ENCODE peak calls at places on chromosomes 7 and 10, in six cellular contexts. K is lower lobe of right lung, B is uterus, J is A549, Q is right lobe of liver, S is endothelial cell of umbilical vein. A is an unnamed sample. For H3K4me1, the result is how much of the 10 kb centered on the place peaks cover.

GRCh38 chr7:366171-366916 is 76.4 kb downstream of the FOXL3 start:
- DNase-seq in Q (no peak), B (no peak), K (peak), S (peak), J (no peak), A (peak)

GRCh38 chr7:1646957-1647891 is 22.9 kb upstream of the ELFN1 start:
- DNase-seq in Q (peak), S (no peak), K (peak), B (no peak), J (no peak), A (peak)

GRCh38 chr7:45681596-45682357 is 107.6 kb downstream of the ADCY1 start:
- DNase-seq in Q (no peak), S (no peak), J (no peak), K (no peak), B (no peak), A (peak)

GRCh38 chr10:128286413-128287097 is 160.3 kb upstream of the MKI67 start:
- DNase-seq in S (no peak), K (no peak), Q (no peak), B (no peak), J (no peak), A (no peak)

GRCh38 chr7:158911734-158912133 is 55.4 kb downstream of the DYNC2I1 start:
- DNase-seq in B (no peak), J (no peak), S (no peak), Q (no peak), K (no peak), A (no peak)

GRCh38 chr7:75979361-75980125 is 14.9 kb downstream of the TMEM120A start:
- DNase-seq in B (peak), S (no peak), J (no peak), Q (no peak), K (no peak), A (peak)

GRCh38 chr10:48939790-48940325 is at the start of gene LRRC18:
- DNase-seq in B (no peak), J (no peak), K (no peak), Q (no peak), S (no peak), A (no peak)

GRCh38 chr7:158244430-158244829 is 343.2 kb downstream of the PTPRN2 start:
- DNase-seq in S (no peak), J (no peak), B (no peak), Q (no peak), K (no peak), A (no peak)

GRCh38 chr7:76057103-76057812 is 9.4 kb downstream of the MDH2 start:
- DNase-seq in B (no peak), J (no peak), S (no peak), Q (peak), K (no peak), A (no peak)

GRCh38 chr10:122344741-122345258 is 29.7 kb upstream of the PLEKHA1 start:
- DNase-seq in B (no peak), K (no peak), J (no peak), Q (no peak), S (peak), A (no peak)

GRCh38 chr7:39919646-39920045 is 30.4 kb upstream of the CDK13 start:
- DNase-seq in S (no peak), Q (peak), K (no peak), B (no peak), J (no peak), A (no peak)

GRCh38 chr7:20249924-20250323 is 32.7 kb upstream of the MACC1 start:
- DNase-seq in S (no peak), Q (no peak), K (no peak), B (no peak), J (no peak), A (no peak)

GRCh38 chr7:2757904-2758672 is 70.1 kb downstream of the AMZ1 start:
- DNase-seq in Q (no peak), B (peak), J (peak), S (peak), K (no peak), A (peak)

GRCh38 chr7:84389242-84389641 is 194.7 kb upstream of the SEMA3A start:
- DNase-seq in K (no peak), B (no peak), Q (no peak), S (no peak), J (no peak), A (no peak)

GRCh38 chr7:92590711-92591310 is 621 bp upstream of the FAM133B start:
- DNase-seq in Q (no peak), K (peak), J (no peak), S (no peak), B (no peak), A (no peak)

GRCh38 chr7:35697414-35698175 is 2.7 kb upstream of the HERPUD2 start:
- DNase-seq in J (peak), B (no peak), Q (no peak), K (no peak), S (peak), A (no peak)

GRCh38 chr7:141590666-141591065 is 39.5 kb downstream of the AGK start:
- DNase-seq in J (peak), S (no peak), K (no peak), B (no peak), Q (no peak), A (no peak)

GRCh38 chr7:138493535-138493934 is 33.5 kb downstream of the TRIM24 start:
- DNase-seq in J (no peak), B (no peak), S (no peak), Q (no peak), K (no peak), A (no peak)

GRCh38 chr10:49091450-49092210 is 23.7 kb downstream of the VSTM4 start:
- DNase-seq in J (no peak), B (no peak), Q (no peak), S (no peak), K (no peak), A (no peak)

GRCh38 chr10:48455055-48455391 is 148.5 kb downstream of the MAPK8 start:
- DNase-seq in J (no peak), S (no peak), K (no peak), B (no peak), Q (no peak), A (no peak)

GRCh38 chr10:62769574-62770242 is 34.8 kb upstream of the ADO start:
- DNase-seq in J (peak), K (no peak), S (no peak), B (no peak), Q (no peak), A (no peak)

GRCh38 chr10:99595770-99596465 is 24.3 kb downstream of the SLC25A28 start:
- DNase-seq in J (peak), Q (no peak), S (no peak), B (no peak), K (no peak), A (no peak)

GRCh38 chr7:73766556-73767229 is 3.4 kb downstream of the CLDN3 start:
- DNase-seq in J (no peak), S (no peak), Q (peak), K (no peak), B (no peak), A (no peak)

GRCh38 chr7:116548506-116548905 is 23.7 kb downstream of the CAV1 start:
- DNase-seq in Q (no peak), S (no peak), J (no peak), K (no peak), B (no peak), A (no peak)
- H3K4me1 ChIP-seq in Q (under half), S (under half), J (under half), K (under half), B (under half), A (under half)

GRCh38 chr10:32951111-32951510 is 6.9 kb downstream of the ITGB1 start:
- DNase-seq in Q (no peak), S (no peak), K (no peak), J (peak), B (no peak), A (no peak)

GRCh38 chr10:32954080-32954479 is 4.0 kb downstream of the ITGB1 start:
- DNase-seq in J (peak), B (no peak), K (no peak), S (no peak), Q (no peak), A (no peak)

GRCh38 chr10:32952094-32952493 is 5.9 kb downstream of the ITGB1 start:
- DNase-seq in S (no peak), J (no peak), B (no peak), K (no peak), Q (no peak), A (no peak)

GRCh38 chr10:32953277-32953927 is 4.6 kb downstream of the ITGB1 start:
- DNase-seq in Q (no peak), B (no peak), S (no peak), J (peak), K (no peak), A (no peak)

GRCh38 chr10:32952541-32953276 is 5.3 kb downstream of the ITGB1 start:
- DNase-seq in J (no peak), Q (no peak), K (no peak), B (no peak), S (no peak), A (no peak)
- H3K4me1 ChIP-seq in J (half or more), Q (under half), K (half or more), B (under half), S (half or more), A (under half)

GRCh38 chr10:68135922-68136718 is 26.8 kb downstream of the MYPN start:
- DNase-seq in S (peak), J (peak), B (no peak), Q (no peak), K (no peak), A (no peak)

GRCh38 chr10:68133553-68133952 is 24.3 kb downstream of the MYPN start:
- DNase-seq in Q (no peak), J (no peak), S (peak), K (no peak), B (no peak), A (no peak)

GRCh38 chr10:68135362-68135761 is 26.1 kb downstream of the MYPN start:
- DNase-seq in K (no peak), B (no peak), J (no peak), S (peak), Q (no peak), A (no peak)

GRCh38 chr10:68127995-68128394 is 18.7 kb downstream of the MYPN start:
- DNase-seq in S (no peak), J (no peak), K (no peak), Q (no peak), B (no peak), A (no peak)

DNA sequence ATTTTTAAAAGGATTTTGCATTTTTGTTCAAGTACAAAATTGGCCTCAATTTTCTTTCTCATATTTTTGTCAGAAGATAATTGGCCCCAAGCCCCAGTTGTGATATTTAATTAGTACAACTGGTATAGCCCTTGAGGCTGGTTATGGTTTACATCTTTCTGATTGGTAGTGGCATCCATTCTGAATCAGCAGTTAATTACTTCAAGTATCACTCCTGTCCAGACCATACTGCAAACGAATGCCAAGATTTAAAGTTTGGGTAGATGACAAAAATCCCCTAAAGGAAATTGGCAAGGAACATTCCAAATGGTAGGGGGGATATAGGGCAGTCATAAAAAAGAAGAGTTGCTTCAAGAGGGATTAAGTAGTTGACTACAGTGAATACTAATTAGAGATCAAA is 23.1 kb downstream of the MYPN start:
- DNase-seq in J (no peak), S (no peak), B (no peak), Q (no peak), K (no peak), A (no peak)
- H3K4me1 ChIP-seq in J (under half), S (under half), B (under half), Q (under half), K (under half), A (under half)

DNA sequence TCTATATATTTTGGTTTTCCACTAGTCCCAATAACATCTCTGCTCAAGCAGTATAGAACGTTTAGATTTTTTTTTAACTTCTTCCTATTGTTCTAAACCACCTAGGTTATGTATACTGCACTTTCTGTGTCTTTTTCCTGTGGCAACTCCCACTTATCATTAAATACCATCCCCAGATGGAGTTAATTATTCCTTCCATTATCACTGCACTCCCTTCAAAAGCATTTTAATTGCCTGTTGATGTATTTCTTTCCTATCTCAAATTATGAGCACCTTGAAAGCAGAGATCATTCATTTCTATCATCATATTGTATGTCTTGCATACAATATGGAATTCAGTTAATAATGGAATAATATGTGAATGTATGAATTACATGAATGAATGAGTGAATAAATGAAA is 148.0 kb downstream of the HGF start:
- DNase-seq in S (no peak), K (no peak), Q (no peak), B (no peak), J (no peak), A (no peak)
- H3K4me1 ChIP-seq in S (under half), K (under half), Q (under half), B (under half), J (under half), A (under half)

DNA sequence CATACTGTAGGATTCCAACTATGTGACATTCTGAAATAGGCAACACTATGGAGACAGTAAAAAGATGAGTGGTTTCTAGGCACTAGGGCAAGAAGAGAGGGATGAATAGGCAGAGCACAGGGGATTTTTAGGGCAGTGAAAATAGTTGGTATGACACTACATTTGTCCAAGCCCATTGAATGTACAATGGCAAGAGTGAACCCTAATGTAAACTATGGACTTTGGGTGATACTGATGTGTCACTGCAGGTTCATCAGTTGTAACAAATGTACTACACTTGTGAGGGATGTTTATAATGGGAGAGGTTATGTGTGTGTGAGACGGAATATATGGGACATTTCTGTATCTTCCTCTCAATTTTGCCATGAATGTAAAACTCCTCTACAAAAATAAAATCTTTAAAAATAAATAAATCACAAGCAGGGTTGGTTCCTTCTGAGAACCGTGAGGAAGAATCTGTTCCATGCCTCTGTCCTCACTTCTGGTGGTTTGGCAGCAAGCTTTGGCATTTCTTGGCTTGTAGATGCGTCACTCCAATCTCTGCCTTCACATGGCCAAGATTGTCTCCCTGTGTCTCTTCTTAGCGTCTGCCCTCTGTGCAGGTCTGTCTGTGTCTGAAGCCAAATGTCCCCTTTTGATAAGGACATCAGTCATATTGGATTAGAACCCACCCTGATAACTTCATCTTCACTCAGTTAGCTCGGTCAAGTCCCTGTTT is 83.1 kb upstream of the AGBL3 start:
- DNase-seq in B (no peak), Q (no peak), K (no peak), S (no peak), J (no peak), A (no peak)
- H3K4me1 ChIP-seq in B (under half), Q (half or more), K (under half), S (under half), J (half or more), A (under half)

GRCh38 chr7:100247152-100247757 is 27.5 kb downstream of the PVRIG start:
- DNase-seq in Q (no peak), S (peak), J (peak), K (no peak), B (no peak), A (no peak)
- H3K4me1 ChIP-seq in Q (under half), S (under half), J (half or more), K (under half), B (under half), A (under half)

DNA sequence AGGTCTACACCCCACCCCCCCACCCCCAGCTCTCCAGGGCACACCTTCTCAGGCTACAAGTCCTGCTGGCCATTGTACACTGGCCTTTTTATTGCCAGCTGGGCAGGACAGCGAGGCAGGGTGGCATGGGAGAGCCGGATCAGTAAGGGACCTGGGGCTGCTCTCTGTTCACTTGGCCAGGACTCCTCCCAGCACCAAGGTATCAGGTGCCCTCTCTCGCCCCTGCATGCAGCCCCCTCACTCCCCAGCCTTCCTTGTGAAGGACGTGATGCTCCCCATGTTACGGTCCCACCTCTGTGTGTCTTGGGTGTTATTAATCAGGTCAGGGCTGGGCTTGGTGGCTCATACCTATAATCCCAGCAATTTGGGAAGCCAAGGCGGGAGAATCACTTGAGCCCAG is 26.3 kb downstream of the PODXL start:
- DNase-seq in J (no peak), K (no peak), Q (no peak), S (no peak), B (no peak), A (peak)
- H3K4me1 ChIP-seq in J (under half), K (under half), Q (under half), S (under half), B (under half), A (under half)